ENCODE peak calls at places on chromosomes 3 and 15, in ten cellular contexts. N is fibroblast of mammary gland; C is DMS 273 treated with DMSO at 0.1 percent for 48 hours; Q is stimulated activated CD4-positive, alpha-beta T cell treated with anti-CD3 and anti-CD28 coated beads, Interleukin-15, amount 100 ng/mL, for 1 hour; D is HepG2; P is stimulated activated CD8-positive, alpha-beta memory T cell treated with anti-CD3 and anti-CD28 coated beads, Interleukin-7, amount 100 ng/mL, for 4 hours; V is foreskin melanocyte; E is HFF-Myc; T is progenitor cell of endocrine pancreas; A is GF-D8. U is an unnamed sample.

GRCh38 chr3:45507820-45508317 is 86.7 kb upstream of the LIMD1 start:
- DNase-seq in N (peak), C (peak), Q (no peak), D (no peak), P (no peak), V (peak), E (peak), T (no peak), A (no peak), U (no peak)

GRCh38 chr3:133377396-133377795 is 22.5 kb upstream of the BFSP2 start:
- DNase-seq in N (peak), C (peak), Q (no peak), D (peak), P (no peak), V (peak), E (peak), T (no peak), A (peak), U (peak)

GRCh38 chr3:138747229-138747628 is 87.5 kb downstream of the PIK3CB start:
- DNase-seq in N (no peak), C (peak), Q (no peak), D (no peak), P (no peak), V (no peak), E (no peak), T (no peak), A (no peak), U (no peak)

GRCh38 chr15:70219256-70219919 is 121.7 kb upstream of the TLE3 start:
- DNase-seq in N (no peak), C (no peak), Q (no peak), D (no peak), P (no peak), V (peak), E (no peak), T (no peak), A (no peak), U (no peak)

GRCh38 chr3:71031914-71032521 is 551.5 kb downstream of the FOXP1 start:
- DNase-seq in N (no peak), C (no peak), Q (no peak), D (no peak), P (no peak), V (no peak), E (no peak), T (no peak), A (no peak), U (no peak)

GRCh38 chr15:91289324-91289723 is 189.3 kb downstream of the SV2B start:
- DNase-seq in N (no peak), C (no peak), Q (no peak), D (no peak), P (no peak), V (no peak), E (no peak), T (no peak), A (no peak), U (no peak)

GRCh38 chr15:87154771-87155170 is 1075.1 kb downstream of the AGBL1 start:
- DNase-seq in N (no peak), C (no peak), Q (no peak), D (no peak), P (no peak), V (no peak), E (no peak), T (no peak), A (no peak), U (peak)

GRCh38 chr3:66476852-66477381 is 23.9 kb downstream of the LRIG1 start:
- DNase-seq in N (no peak), C (no peak), Q (no peak), D (peak), P (no peak), V (no peak), E (no peak), T (no peak), A (no peak), U (no peak)

GRCh38 chr3:45269952-45270351 is 43.9 kb upstream of the TMEM158 start:
- DNase-seq in N (peak), C (no peak), Q (no peak), D (no peak), P (no peak), V (no peak), E (no peak), T (no peak), A (no peak), U (no peak)

U was measured in MCF 10A.